ENCODE peak calls at places on chromosomes 2 and 18, in five cellular contexts. One of them, this sample, is unnamed.
A peak's percentile ranks its signal among the peaks of the same experiment; 100 is the strongest.

GRCh38 chr2:152814475-152815030 is 96.1 kb downstream of the ARL6IP6 start:
- DNase-seq in lower lobe of right lung: no peak
- DNase-seq in NB4: no peak
- DNase-seq in body of pancreas: no peak
- DNase-seq in kidney: no peak
- DNase-seq in this sample: no peak

GRCh38 chr2:73013941-73014340 is 57.6 kb downstream of the SFXN5 start:
- DNase-seq in lower lobe of right lung: no peak
- DNase-seq in NB4: no peak
- DNase-seq in body of pancreas: no peak
- DNase-seq in kidney: no peak
- DNase-seq in this sample: no peak

GRCh38 chr2:22326250-22326649 is 1058.7 kb upstream of the KLHL29 start:
- DNase-seq in lower lobe of right lung: no peak
- DNase-seq in NB4: peak; percentile 72
- DNase-seq in body of pancreas: no peak
- DNase-seq in kidney: no peak
- DNase-seq in this sample: no peak

GRCh38 chr2:158718851-158719250 is 76.3 kb upstream of the DAPL1 start:
- DNase-seq in lower lobe of right lung: no peak
- DNase-seq in NB4: peak; percentile 9
- DNase-seq in body of pancreas: no peak
- DNase-seq in kidney: no peak
- DNase-seq in this sample: no peak

GRCh38 chr2:128868686-128869551 is 550.3 kb upstream of the HS6ST1 start:
- DNase-seq in lower lobe of right lung: no peak
- DNase-seq in NB4: no peak
- DNase-seq in body of pancreas: no peak
- DNase-seq in kidney: no peak
- DNase-seq in this sample: no peak

GRCh38 chr18:75220786-75221355 is 10.3 kb downstream of the TSHZ1 start:
- DNase-seq in lower lobe of right lung: no peak
- DNase-seq in NB4: no peak
- DNase-seq in body of pancreas: no peak
- DNase-seq in kidney: no peak
- DNase-seq in this sample: no peak

GRCh38 chr18:22551536-22552151 is 133.9 kb upstream of the CTAGE1 start:
- DNase-seq in lower lobe of right lung: no peak
- DNase-seq in NB4: no peak
- DNase-seq in body of pancreas: peak; percentile 71
- DNase-seq in kidney: no peak
- DNase-seq in this sample: no peak

GRCh38 chr18:62384610-62385097 is 59.5 kb downstream of the TNFRSF11A start:
- DNase-seq in lower lobe of right lung: no peak
- DNase-seq in NB4: no peak
- DNase-seq in body of pancreas: peak; percentile 5
- DNase-seq in kidney: no peak
- DNase-seq in this sample: no peak

GRCh38 chr2:191105082-191105481 is 45.7 kb downstream of the STAT4 start:
- DNase-seq in lower lobe of right lung: no peak
- DNase-seq in NB4: no peak
- DNase-seq in body of pancreas: no peak
- DNase-seq in kidney: no peak
- DNase-seq in this sample: no peak

GRCh38 chr2:76953733-76954347 is 568.3 kb downstream of the LRRTM4 start:
- DNase-seq in lower lobe of right lung: no peak
- DNase-seq in NB4: peak; percentile 64
- DNase-seq in body of pancreas: peak; percentile 56
- DNase-seq in kidney: no peak
- DNase-seq in this sample: peak; percentile 7

GRCh38 chr2:101558740-101559508 is 84.0 kb upstream of the RFX8 start:
- DNase-seq in lower lobe of right lung: no peak
- DNase-seq in NB4: no peak
- DNase-seq in body of pancreas: no peak
- DNase-seq in kidney: no peak
- DNase-seq in this sample: no peak

GRCh38 chr2:30709516-30709915 is 97.7 kb downstream of the CAPN13 start:
- DNase-seq in lower lobe of right lung: no peak
- DNase-seq in NB4: no peak
- DNase-seq in body of pancreas: no peak
- DNase-seq in kidney: no peak
- DNase-seq in this sample: no peak

GRCh38 chr2:54709341-54709809 is 14.1 kb upstream of the EML6 start:
- DNase-seq in lower lobe of right lung: peak; percentile 63
- DNase-seq in NB4: no peak
- DNase-seq in body of pancreas: peak; percentile 77
- DNase-seq in kidney: peak; percentile 84
- DNase-seq in this sample: no peak

GRCh38 chr2:80073134-80073561 is 231.4 kb downstream of the LRRTM1 start:
- DNase-seq in lower lobe of right lung: no peak
- DNase-seq in NB4: peak; percentile 66
- DNase-seq in body of pancreas: peak; percentile 48
- DNase-seq in kidney: no peak
- DNase-seq in this sample: peak; percentile 51

GRCh38 chr2:188512456-188512855 is 220.8 kb downstream of the GULP1 start:
- DNase-seq in lower lobe of right lung: no peak
- DNase-seq in NB4: peak; percentile 58
- DNase-seq in body of pancreas: no peak
- DNase-seq in kidney: no peak
- DNase-seq in this sample: no peak

GRCh38 chr2:163934134-163934533 is 198.3 kb upstream of the FIGN start:
- DNase-seq in lower lobe of right lung: no peak
- DNase-seq in NB4: no peak
- DNase-seq in body of pancreas: no peak
- DNase-seq in kidney: no peak
- DNase-seq in this sample: no peak

GRCh38 chr2:198314559-198315153 is 510.3 kb downstream of the PLCL1 start:
- DNase-seq in lower lobe of right lung: no peak
- DNase-seq in NB4: peak; percentile 76
- DNase-seq in body of pancreas: no peak
- DNase-seq in kidney: no peak
- DNase-seq in this sample: no peak

GRCh38 chr18:7234061-7234460 is 3.2 kb downstream of the LRRC30 start:
- DNase-seq in lower lobe of right lung: no peak
- DNase-seq in NB4: no peak
- DNase-seq in body of pancreas: no peak
- DNase-seq in kidney: no peak
- DNase-seq in this sample: no peak

GRCh38 chr2:71749671-71750101 is 296.3 kb downstream of the DYSF start:
- DNase-seq in lower lobe of right lung: no peak
- DNase-seq in NB4: no peak
- DNase-seq in body of pancreas: no peak
- DNase-seq in kidney: no peak
- DNase-seq in this sample: no peak

GRCh38 chr2:8568543-8569302 is 113.1 kb upstream of the ID2 start:
- DNase-seq in lower lobe of right lung: no peak
- DNase-seq in NB4: no peak
- DNase-seq in body of pancreas: no peak
- DNase-seq in kidney: no peak
- DNase-seq in this sample: no peak

GRCh38 chr2:44686561-44686960 is 254.9 kb upstream of the SIX3 start:
- DNase-seq in lower lobe of right lung: no peak
- DNase-seq in NB4: no peak
- DNase-seq in body of pancreas: no peak
- DNase-seq in kidney: no peak
- DNase-seq in this sample: no peak

GRCh38 chr2:15652316-15653276 is 60.9 kb downstream of the DDX1 start:
- DNase-seq in lower lobe of right lung: no peak
- DNase-seq in NB4: no peak
- DNase-seq in body of pancreas: no peak
- DNase-seq in kidney: no peak
- DNase-seq in this sample: no peak

GRCh38 chr2:230714122-230714453 is 1.4 kb downstream of the CAB39 start:
- DNase-seq in lower lobe of right lung: no peak
- DNase-seq in NB4: peak; percentile 84
- DNase-seq in body of pancreas: peak; percentile 18
- DNase-seq in kidney: no peak
- DNase-seq in this sample: peak; percentile 66

GRCh38 chr2:43469094-43469493 is 126.7 kb downstream of the THADA start:
- DNase-seq in lower lobe of right lung: no peak
- DNase-seq in NB4: no peak
- DNase-seq in body of pancreas: no peak
- DNase-seq in kidney: no peak
- DNase-seq in this sample: no peak

GRCh38 chr2:6841537-6842287 is 24.0 kb downstream of the CMPK2 start:
- DNase-seq in lower lobe of right lung: no peak
- DNase-seq in NB4: no peak
- DNase-seq in body of pancreas: no peak
- DNase-seq in kidney: no peak
- DNase-seq in this sample: no peak

GRCh38 chr2:26735096-26735495 is 29.0 kb upstream of the SLC35F6 start:
- DNase-seq in lower lobe of right lung: no peak
- DNase-seq in NB4: no peak
- DNase-seq in body of pancreas: peak; percentile 48
- DNase-seq in kidney: no peak
- DNase-seq in this sample: no peak

DNA sequence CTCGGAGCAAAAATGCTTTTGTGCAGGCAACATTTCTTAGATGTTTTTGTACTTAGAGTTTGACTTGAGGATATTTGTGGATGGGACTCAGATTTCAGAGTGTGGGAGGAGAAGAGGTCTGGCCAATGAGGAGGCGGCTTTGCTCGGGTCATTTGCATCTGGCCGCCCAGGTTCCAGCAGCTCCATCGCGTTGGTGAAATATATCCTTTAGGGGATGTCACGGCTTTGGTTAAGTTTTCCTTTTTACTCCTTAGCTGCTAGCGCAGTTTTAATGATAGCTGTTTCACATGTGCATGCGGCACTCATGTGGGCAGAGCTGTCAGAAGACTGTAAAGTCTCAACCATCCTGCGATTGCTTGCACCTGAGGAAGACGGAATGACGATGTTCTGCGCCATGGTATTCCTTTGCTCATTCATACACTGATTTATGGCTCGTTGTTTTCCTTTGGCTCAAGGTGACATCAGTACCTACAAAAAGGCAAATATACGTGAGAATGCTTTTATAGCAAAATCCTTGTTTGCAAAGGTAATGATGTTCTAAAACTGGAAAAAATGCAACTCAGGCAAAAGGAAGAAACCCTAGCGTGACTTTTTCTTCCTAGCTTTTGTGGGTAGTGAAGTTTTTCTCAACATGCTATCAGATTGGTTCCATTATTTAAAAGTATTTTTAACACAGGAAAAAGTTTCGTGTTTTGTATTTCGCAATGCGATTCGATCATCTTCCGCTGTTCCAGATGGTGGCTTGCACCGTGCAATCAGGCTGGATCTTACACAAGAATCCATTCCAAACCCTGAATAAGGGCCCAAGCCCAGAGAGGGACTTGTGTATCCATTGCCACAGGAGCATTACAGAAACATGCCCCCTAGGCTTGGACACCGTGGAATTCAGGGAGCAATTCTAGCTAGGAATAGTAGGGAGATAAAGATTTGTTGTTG is 70.5 kb upstream of the ZNF516 start:
- DNase-seq in lower lobe of right lung: peak; percentile 76
- DNase-seq in NB4: peak; percentile 93
- DNase-seq in body of pancreas: peak; percentile 81
- DNase-seq in kidney: peak; percentile 90
- DNase-seq in this sample: no peak
- TF ChIP-seq CTCF in lower lobe of right lung: no peak
- TF ChIP-seq CTCF in NB4: no peak
- TF ChIP-seq CTCF in body of pancreas: no peak
- TF ChIP-seq CTCF in kidney: no peak
- TF ChIP-seq CTCF in this sample: no peak

DNA sequence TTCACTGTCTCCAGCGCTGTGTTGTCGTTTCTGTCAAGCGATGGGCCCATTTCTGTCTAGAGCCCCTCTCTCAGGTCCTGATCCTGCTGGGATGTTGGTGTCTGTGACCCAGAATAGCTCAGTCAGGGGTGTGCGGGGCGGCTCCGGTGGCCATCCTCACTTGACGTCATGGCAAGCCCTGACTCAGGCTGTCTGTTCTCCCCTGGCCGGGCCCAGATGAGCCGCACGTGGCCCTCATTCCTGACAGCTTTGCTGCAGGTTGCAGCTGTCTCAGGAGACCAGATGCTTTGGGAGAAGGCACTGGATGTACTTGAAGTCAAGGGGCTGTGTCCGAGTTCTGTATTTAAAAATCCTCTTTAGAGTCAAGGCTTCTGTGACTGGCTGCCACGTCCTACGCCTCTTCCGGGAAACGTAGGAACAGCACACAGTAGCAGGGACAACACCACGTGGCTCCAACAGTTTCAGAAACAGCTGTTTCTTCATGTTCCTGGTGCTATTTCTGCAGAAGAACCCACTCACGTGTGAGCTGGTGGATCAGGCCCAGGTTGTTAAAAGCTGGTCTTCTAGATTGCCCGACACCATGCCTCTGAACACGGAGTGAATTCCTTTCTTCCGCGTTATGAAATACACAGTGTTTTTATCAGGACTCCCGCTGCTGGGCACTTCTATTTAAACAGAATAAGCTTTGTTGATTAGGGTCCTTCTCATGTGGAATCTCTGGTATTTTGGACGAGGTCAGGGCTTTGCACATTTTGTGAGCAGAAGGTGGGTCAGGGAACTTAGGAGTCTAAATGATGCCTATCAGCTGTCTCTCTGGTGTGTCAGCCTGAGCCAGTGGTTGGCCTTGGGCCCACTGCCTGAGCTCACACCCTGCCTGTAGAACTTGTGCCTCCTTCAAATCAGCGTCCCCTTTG is 28.3 kb upstream of the NTSR2 start:
- DNase-seq in lower lobe of right lung: peak; percentile 63
- DNase-seq in NB4: no peak
- DNase-seq in body of pancreas: peak; percentile 60
- DNase-seq in kidney: peak; percentile 73
- DNase-seq in this sample: no peak
- TF ChIP-seq CTCF in lower lobe of right lung: peak; percentile 19
- TF ChIP-seq CTCF in NB4: no peak
- TF ChIP-seq CTCF in body of pancreas: no peak
- TF ChIP-seq CTCF in kidney: no peak
- TF ChIP-seq CTCF in this sample: no peak

GRCh38 chr2:74502720-74503505 is 3.5 kb upstream of the LBX2 start:
- DNase-seq in lower lobe of right lung: peak; percentile 87
- DNase-seq in NB4: peak; percentile 85
- DNase-seq in body of pancreas: peak; percentile 81
- DNase-seq in kidney: peak; percentile 96
- DNase-seq in this sample: peak; percentile 86

GRCh38 chr2:74499940-74500577 is 656 bp upstream of the LBX2 start:
- DNase-seq in lower lobe of right lung: peak; percentile 22
- DNase-seq in NB4: no peak
- DNase-seq in body of pancreas: no peak
- DNase-seq in kidney: no peak
- DNase-seq in this sample: peak; percentile 37

GRCh38 chr2:74500578-74500946 is 1.2 kb upstream of the LBX2 start:
- DNase-seq in lower lobe of right lung: no peak
- DNase-seq in NB4: no peak
- DNase-seq in body of pancreas: no peak
- DNase-seq in kidney: no peak
- DNase-seq in this sample: no peak

GRCh38 chr2:74502147-74502719 is 2.8 kb upstream of the LBX2 start:
- DNase-seq in lower lobe of right lung: peak; percentile 48
- DNase-seq in NB4: no peak
- DNase-seq in body of pancreas: peak; percentile 47
- DNase-seq in kidney: peak; percentile 75
- DNase-seq in this sample: peak; percentile 38

GRCh38 chr2:74501335-74502071 is 2.1 kb upstream of the LBX2 start:
- DNase-seq in lower lobe of right lung: peak; percentile 30
- DNase-seq in NB4: no peak
- DNase-seq in body of pancreas: no peak
- DNase-seq in kidney: no peak
- DNase-seq in this sample: no peak
- TF ChIP-seq CTCF in lower lobe of right lung: no peak
- TF ChIP-seq CTCF in NB4: no peak
- TF ChIP-seq CTCF in body of pancreas: no peak
- TF ChIP-seq CTCF in kidney: no peak
- TF ChIP-seq CTCF in this sample: no peak

GRCh38 chr2:240640939-240641338 is 15.7 kb downstream of the GPR35 start:
- DNase-seq in lower lobe of right lung: no peak
- DNase-seq in NB4: peak; percentile 52
- DNase-seq in body of pancreas: peak; percentile 56
- DNase-seq in kidney: peak; percentile 65
- DNase-seq in this sample: no peak
- TF ChIP-seq CTCF in lower lobe of right lung: peak; percentile 37
- TF ChIP-seq CTCF in NB4: peak; percentile 60
- TF ChIP-seq CTCF in body of pancreas: peak; percentile 54
- TF ChIP-seq CTCF in kidney: no peak
- TF ChIP-seq CTCF in this sample: peak; percentile 18

This sample was measured in GM13977.